ENCODE peak calls at places on chromosomes 6 and 20, in five cellular contexts. U is Kasumi-1, L is NB4, V is posterior cingulate gyrus, J is NCI-H1092 treated with DMSO at 0.1 percent for 48 hours. B is an unnamed sample.

GRCh38 chr6:126396131-126396530 is 56.2 kb downstream of the CENPW start:
- DNase-seq in L (no peak), V (no peak), J (no peak), U (no peak), B (no peak)

GRCh38 chr6:126040826-126041225 is 54.5 kb downstream of the TRMT11 start:
- DNase-seq in J (no peak), U (peak), L (peak), V (no peak), B (no peak)

GRCh38 chr6:128882991-128883571 is at the start of gene LAMA2:
- DNase-seq in V (peak), L (no peak), U (no peak), J (no peak), B (no peak)

GRCh38 chr6:150293423-150294280 is 75.2 kb upstream of the IYD start:
- DNase-seq in V (no peak), J (no peak), L (peak), U (peak), B (no peak)

GRCh38 chr20:7152071-7152470 is 384.6 kb downstream of the BMP2 start:
- DNase-seq in V (no peak), U (no peak), J (no peak), L (no peak), B (no peak)

GRCh38 chr6:114108119-114109002 is 137.4 kb upstream of the HDAC2 start:
- DNase-seq in L (peak), U (peak), V (peak), J (peak), B (peak)

GRCh38 chr20:53074811-53075314 is 102.7 kb downstream of the TSHZ2 start:
- DNase-seq in V (no peak), L (no peak), J (no peak), U (no peak), B (no peak)

GRCh38 chr20:24574307-24574706 is 104.9 kb downstream of the SYNDIG1 start:
- DNase-seq in J (no peak), V (no peak), L (no peak), U (no peak), B (no peak)

GRCh38 chr6:150566486-150566885 is 33.2 kb upstream of the PLEKHG1 start:
- DNase-seq in L (no peak), V (no peak), J (no peak), U (no peak), B (no peak)

GRCh38 chr6:144063744-144064401 is 31.5 kb downstream of the SF3B5 start:
- DNase-seq in L (peak), J (peak), U (peak), V (peak), B (no peak)

GRCh38 chr20:64080013-64080812 is at the start of gene OPRL1:
- DNase-seq in L (no peak), U (no peak), J (no peak), V (no peak), B (no peak)

GRCh38 chr6:155543141-155543870 is 87.7 kb upstream of the NOX3 start:
- DNase-seq in V (no peak), J (no peak), L (no peak), U (no peak), B (no peak)

GRCh38 chr6:144283781-144284473 is 1.2 kb upstream of the UTRN start:
- DNase-seq in V (no peak), U (no peak), L (peak), J (no peak), B (no peak)

GRCh38 chr6:119129148-119129967 is 50.9 kb upstream of the FAM184A start:
- DNase-seq in L (peak), U (peak), J (peak), V (no peak), B (peak)

GRCh38 chr6:43781572-43781928 is 11.5 kb downstream of the VEGFA start:
- DNase-seq in L (no peak), V (no peak), U (no peak), J (no peak), B (no peak)

GRCh38 chr6:5125152-5126006 is 40.2 kb downstream of the PPP1R3G start:
- DNase-seq in U (no peak), V (no peak), J (no peak), L (no peak), B (no peak)

GRCh38 chr6:30896541-30896940 is 11.5 kb upstream of the GTF2H4 start:
- DNase-seq in U (no peak), L (no peak), J (no peak), V (no peak), B (no peak)

GRCh38 chr6:170446841-170447560 is 106.1 kb downstream of the PSMB1 start:
- DNase-seq in V (no peak), J (no peak), U (no peak), L (peak), B (no peak)

GRCh38 chr6:101395345-101395744 is 1.8 kb downstream of the GRIK2 start:
- DNase-seq in L (no peak), U (peak), V (no peak), J (peak), B (peak)

GRCh38 chr6:168045706-168046620 is 33.0 kb downstream of the FRMD1 start:
- DNase-seq in U (no peak), V (no peak), L (no peak), J (no peak), B (no peak)

GRCh38 chr6:31122803-31123706 is 2.8 kb upstream of the CDSN start:
- DNase-seq in L (no peak), V (peak), J (no peak), U (no peak), B (no peak)

GRCh38 chr6:56377295-56377694 is 129.9 kb upstream of the COL21A1 start:
- DNase-seq in L (no peak), U (no peak), V (no peak), J (no peak), B (no peak)

GRCh38 chr6:135651964-135652755 is 154.6 kb upstream of the AHI1 start:
- DNase-seq in L (peak), V (no peak), U (peak), J (no peak), B (no peak)

GRCh38 chr20:3660262-3661059 is 2.7 kb downstream of the GFRA4 start:
- DNase-seq in L (no peak), V (no peak), U (no peak), J (no peak), B (no peak)

GRCh38 chr6:161273356-161273751 is 507 bp downstream of the AGPAT4 start:
- DNase-seq in U (no peak), V (no peak), J (peak), L (peak), B (no peak)

GRCh38 chr6:170156448-170157375 is 134.2 kb downstream of the DLL1 start:
- DNase-seq in J (no peak), V (peak), L (no peak), U (no peak), B (no peak)

GRCh38 chr6:33314943-33315752 is 1.3 kb upstream of the TAPBP start:
- DNase-seq in J (no peak), U (no peak), V (no peak), L (no peak), B (no peak)

GRCh38 chr6:83601119-83601518 is 88.8 kb downstream of the PRSS35 start:
- DNase-seq in U (no peak), J (no peak), V (no peak), L (no peak), B (no peak)

GRCh38 chr6:16344756-16345155 is 106.4 kb downstream of the GMPR start:
- DNase-seq in V (no peak), L (peak), U (no peak), J (no peak), B (no peak)